ENCODE peak calls at places on chromosome 21, in ten cellular contexts. One of them, this sample, is unnamed.
A peak's percentile ranks its signal among the peaks of the same experiment; 100 is the strongest.

GRCh38 chr21:44903054-44903685 is 17.5 kb downstream of the ITGB2 start:
- DNase-seq in K562: no peak
- DNase-seq in PC-3: no peak
- DNase-seq in AG10803: no peak
- DNase-seq in fibroblast of lung: no peak
- DNase-seq in prostate gland: no peak
- DNase-seq in PC-9: no peak
- DNase-seq in A549: no peak
- DNase-seq in progenitor cell of endocrine pancreas: no peak
- DNase-seq in epithelial cell of esophagus: no peak
- DNase-seq in this sample: no peak

GRCh38 chr21:44867999-44868700 is 5.3 kb downstream of the PTTG1IP start:
- DNase-seq in PC-3: no peak
- DNase-seq in fibroblast of lung: no peak
- DNase-seq in K562: no peak
- DNase-seq in A549: no peak
- DNase-seq in PC-9: no peak
- DNase-seq in progenitor cell of endocrine pancreas: no peak
- DNase-seq in AG10803: no peak
- DNase-seq in epithelial cell of esophagus: no peak
- DNase-seq in prostate gland: no peak
- DNase-seq in this sample: peak; percentile 73

GRCh38 chr21:43864313-43864805 is 664 bp upstream of the AGPAT3 start:
- DNase-seq in AG10803: peak; percentile 45
- DNase-seq in K562: peak; percentile 73
- DNase-seq in epithelial cell of esophagus: peak; percentile 56
- DNase-seq in progenitor cell of endocrine pancreas: peak; percentile 47
- DNase-seq in fibroblast of lung: peak; percentile 21
- DNase-seq in A549: peak; percentile 48
- DNase-seq in PC-3: peak; percentile 74
- DNase-seq in PC-9: peak; percentile 52
- DNase-seq in prostate gland: peak; percentile 49
- DNase-seq in this sample: peak; percentile 51

GRCh38 chr21:21921410-21922232 is 923.4 kb downstream of the NCAM2 start:
- DNase-seq in progenitor cell of endocrine pancreas: no peak
- DNase-seq in K562: peak; percentile 10
- DNase-seq in A549: peak; percentile 3
- DNase-seq in AG10803: peak; percentile 25
- DNase-seq in fibroblast of lung: peak; percentile 28
- DNase-seq in prostate gland: no peak
- DNase-seq in PC-3: peak; percentile 65
- DNase-seq in PC-9: no peak
- DNase-seq in epithelial cell of esophagus: peak; percentile 17
- DNase-seq in this sample: peak; percentile 1

GRCh38 chr21:26849428-26850115 is 4.4 kb upstream of the ADAMTS1 start:
- DNase-seq in A549: peak; percentile 48
- DNase-seq in AG10803: peak; percentile 77
- DNase-seq in epithelial cell of esophagus: peak; percentile 67
- DNase-seq in fibroblast of lung: peak; percentile 52
- DNase-seq in prostate gland: no peak
- DNase-seq in K562: peak; percentile 39
- DNase-seq in PC-3: peak; percentile 74
- DNase-seq in PC-9: no peak
- DNase-seq in progenitor cell of endocrine pancreas: no peak
- DNase-seq in this sample: no peak

GRCh38 chr21:26394341-26394740 is 178.7 kb downstream of the CYYR1 start:
- DNase-seq in PC-9: no peak
- DNase-seq in AG10803: no peak
- DNase-seq in epithelial cell of esophagus: peak; percentile 61
- DNase-seq in K562: no peak
- DNase-seq in PC-3: no peak
- DNase-seq in progenitor cell of endocrine pancreas: no peak
- DNase-seq in fibroblast of lung: peak; percentile 55
- DNase-seq in A549: no peak
- DNase-seq in prostate gland: no peak
- DNase-seq in this sample: no peak

GRCh38 chr21:42868196-42868595 is 11.1 kb downstream of the WDR4 start:
- DNase-seq in PC-9: no peak
- DNase-seq in fibroblast of lung: no peak
- DNase-seq in A549: no peak
- DNase-seq in progenitor cell of endocrine pancreas: no peak
- DNase-seq in K562: peak; percentile 13
- DNase-seq in PC-3: no peak
- DNase-seq in epithelial cell of esophagus: no peak
- DNase-seq in AG10803: no peak
- DNase-seq in prostate gland: no peak
- DNase-seq in this sample: no peak

GRCh38 chr21:26124421-26124833 is 46.1 kb downstream of the APP start:
- DNase-seq in epithelial cell of esophagus: peak; percentile 68
- DNase-seq in PC-9: peak; percentile 66
- DNase-seq in prostate gland: no peak
- DNase-seq in AG10803: peak; percentile 40
- DNase-seq in PC-3: no peak
- DNase-seq in progenitor cell of endocrine pancreas: no peak
- DNase-seq in K562: no peak
- DNase-seq in fibroblast of lung: peak; percentile 64
- DNase-seq in A549: no peak
- DNase-seq in this sample: no peak

GRCh38 chr21:41361786-41362604 is at the start of gene MX2:
- DNase-seq in AG10803: peak; percentile 92
- DNase-seq in progenitor cell of endocrine pancreas: no peak
- DNase-seq in PC-3: peak; percentile 48
- DNase-seq in K562: no peak
- DNase-seq in A549: no peak
- DNase-seq in prostate gland: no peak
- DNase-seq in PC-9: peak; percentile 80
- DNase-seq in epithelial cell of esophagus: no peak
- DNase-seq in fibroblast of lung: peak; percentile 88
- DNase-seq in this sample: peak; percentile 82

GRCh38 chr21:41359289-41359688 is 2.5 kb upstream of the MX2 start:
- DNase-seq in PC-9: no peak
- DNase-seq in prostate gland: no peak
- DNase-seq in progenitor cell of endocrine pancreas: no peak
- DNase-seq in fibroblast of lung: no peak
- DNase-seq in A549: no peak
- DNase-seq in epithelial cell of esophagus: no peak
- DNase-seq in AG10803: no peak
- DNase-seq in K562: no peak
- DNase-seq in PC-3: no peak
- DNase-seq in this sample: no peak

GRCh38 chr21:41361053-41361785 is 608 bp upstream of the MX2 start:
- DNase-seq in A549: no peak
- DNase-seq in epithelial cell of esophagus: no peak
- DNase-seq in K562: no peak
- DNase-seq in fibroblast of lung: no peak
- DNase-seq in prostate gland: no peak
- DNase-seq in PC-9: no peak
- DNase-seq in AG10803: no peak
- DNase-seq in PC-3: no peak
- DNase-seq in progenitor cell of endocrine pancreas: no peak
- DNase-seq in this sample: no peak

GRCh38 chr21:41358193-41359166 is 3.3 kb upstream of the MX2 start:
- DNase-seq in epithelial cell of esophagus: no peak
- DNase-seq in A549: no peak
- DNase-seq in K562: no peak
- DNase-seq in PC-9: no peak
- DNase-seq in fibroblast of lung: no peak
- DNase-seq in progenitor cell of endocrine pancreas: no peak
- DNase-seq in PC-3: no peak
- DNase-seq in AG10803: no peak
- DNase-seq in prostate gland: no peak
- DNase-seq in this sample: no peak

GRCh38 chr21:41360072-41360821 is 1.6 kb upstream of the MX2 start:
- DNase-seq in prostate gland: peak; percentile 69
- DNase-seq in PC-9: no peak
- DNase-seq in fibroblast of lung: peak; percentile 51
- DNase-seq in A549: no peak
- DNase-seq in K562: no peak
- DNase-seq in progenitor cell of endocrine pancreas: no peak
- DNase-seq in AG10803: peak; percentile 82
- DNase-seq in PC-3: peak; percentile 66
- DNase-seq in epithelial cell of esophagus: no peak
- DNase-seq in this sample: no peak
- TF ChIP-seq CTCF in prostate gland: no peak
- TF ChIP-seq CTCF in PC-9: no peak
- TF ChIP-seq CTCF in fibroblast of lung: no peak
- TF ChIP-seq CTCF in A549: no peak
- TF ChIP-seq CTCF in K562: peak; percentile 35
- TF ChIP-seq CTCF in progenitor cell of endocrine pancreas: peak; percentile 14
- TF ChIP-seq CTCF in AG10803: no peak
- TF ChIP-seq CTCF in PC-3: peak; percentile 69
- TF ChIP-seq CTCF in epithelial cell of esophagus: no peak
- TF ChIP-seq CTCF in this sample: no peak

DNA sequence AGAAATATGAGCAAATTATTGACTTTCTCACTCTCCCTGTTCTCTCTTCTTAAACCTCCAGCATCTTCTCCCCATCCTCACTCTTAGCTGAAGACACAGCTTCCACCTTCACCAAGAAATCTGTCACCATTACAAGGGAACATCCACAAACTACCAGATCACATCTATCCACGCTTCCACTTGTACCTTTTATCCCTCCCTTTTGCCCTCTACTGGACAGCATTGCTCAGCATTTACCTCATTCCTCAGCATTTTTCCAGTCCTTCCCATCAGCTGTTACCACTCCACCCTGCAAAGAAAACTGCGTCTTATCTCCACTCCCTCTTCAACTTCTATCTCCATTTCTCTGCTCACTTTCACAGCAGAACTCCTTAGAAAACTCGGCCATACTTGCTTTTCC is 42.6 kb downstream of the KCNJ6 start:
- DNase-seq in K562: no peak
- DNase-seq in PC-3: peak; percentile 8
- DNase-seq in prostate gland: no peak
- DNase-seq in A549: peak; percentile 7
- DNase-seq in PC-9: no peak
- DNase-seq in epithelial cell of esophagus: no peak
- DNase-seq in progenitor cell of endocrine pancreas: no peak
- DNase-seq in AG10803: no peak
- DNase-seq in fibroblast of lung: peak; percentile 25
- DNase-seq in this sample: no peak
- TF ChIP-seq CTCF in K562: peak; percentile 28
- TF ChIP-seq CTCF in PC-3: peak; percentile 39
- TF ChIP-seq CTCF in prostate gland: no peak
- TF ChIP-seq CTCF in A549: no peak
- TF ChIP-seq CTCF in PC-9: no peak
- TF ChIP-seq CTCF in epithelial cell of esophagus: no peak
- TF ChIP-seq CTCF in progenitor cell of endocrine pancreas: no peak
- TF ChIP-seq CTCF in AG10803: peak; percentile 44
- TF ChIP-seq CTCF in fibroblast of lung: no peak
- TF ChIP-seq CTCF in this sample: no peak

GRCh38 chr21:19986396-19986795 is 1011.8 kb upstream of the NCAM2 start:
- DNase-seq in fibroblast of lung: no peak
- DNase-seq in K562: no peak
- DNase-seq in PC-9: no peak
- DNase-seq in epithelial cell of esophagus: no peak
- DNase-seq in PC-3: no peak
- DNase-seq in prostate gland: no peak
- DNase-seq in A549: no peak
- DNase-seq in AG10803: no peak
- DNase-seq in progenitor cell of endocrine pancreas: no peak
- DNase-seq in this sample: no peak

GRCh38 chr21:19987671-19988070 is 1010.5 kb upstream of the NCAM2 start:
- DNase-seq in epithelial cell of esophagus: no peak
- DNase-seq in prostate gland: no peak
- DNase-seq in PC-3: no peak
- DNase-seq in AG10803: no peak
- DNase-seq in progenitor cell of endocrine pancreas: no peak
- DNase-seq in PC-9: no peak
- DNase-seq in K562: no peak
- DNase-seq in fibroblast of lung: no peak
- DNase-seq in A549: no peak
- DNase-seq in this sample: no peak

DNA sequence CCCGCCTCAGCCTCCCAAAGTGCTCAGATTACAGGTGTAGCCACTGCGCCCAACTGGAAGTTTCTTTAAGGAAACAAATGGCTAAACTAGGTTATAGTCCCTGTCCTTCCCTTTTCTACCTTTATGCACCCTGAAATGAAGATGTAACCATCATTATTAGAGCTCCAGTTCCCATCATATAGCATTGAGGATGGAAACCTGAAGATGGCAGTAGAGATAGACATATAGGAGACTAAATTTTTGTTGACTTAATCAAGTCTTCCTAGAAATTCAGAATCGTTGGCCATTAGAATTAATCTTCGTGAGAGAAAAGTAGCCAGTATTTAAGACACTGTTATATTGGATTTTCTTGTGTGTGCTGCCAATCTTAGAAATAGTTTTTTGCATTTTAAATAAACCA is 1016.3 kb upstream of the NCAM2 start:
- DNase-seq in PC-9: no peak
- DNase-seq in fibroblast of lung: no peak
- DNase-seq in A549: no peak
- DNase-seq in AG10803: no peak
- DNase-seq in epithelial cell of esophagus: no peak
- DNase-seq in progenitor cell of endocrine pancreas: no peak
- DNase-seq in PC-3: peak; percentile 42
- DNase-seq in prostate gland: no peak
- DNase-seq in K562: no peak
- DNase-seq in this sample: no peak
- TF ChIP-seq CTCF in PC-9: no peak
- TF ChIP-seq CTCF in fibroblast of lung: no peak
- TF ChIP-seq CTCF in A549: no peak
- TF ChIP-seq CTCF in AG10803: no peak
- TF ChIP-seq CTCF in epithelial cell of esophagus: no peak
- TF ChIP-seq CTCF in progenitor cell of endocrine pancreas: no peak
- TF ChIP-seq CTCF in PC-3: peak; percentile 48
- TF ChIP-seq CTCF in prostate gland: no peak
- TF ChIP-seq CTCF in K562: no peak
- TF ChIP-seq CTCF in this sample: no peak

GRCh38 chr21:39700318-39700717 is 44.7 kb upstream of the IGSF5 start:
- DNase-seq in AG10803: no peak
- DNase-seq in PC-9: no peak
- DNase-seq in prostate gland: no peak
- DNase-seq in A549: no peak
- DNase-seq in progenitor cell of endocrine pancreas: no peak
- DNase-seq in K562: no peak
- DNase-seq in PC-3: no peak
- DNase-seq in fibroblast of lung: no peak
- DNase-seq in epithelial cell of esophagus: no peak
- DNase-seq in this sample: no peak

GRCh38 chr21:39710866-39711265 is 34.1 kb upstream of the IGSF5 start:
- DNase-seq in K562: no peak
- DNase-seq in epithelial cell of esophagus: no peak
- DNase-seq in prostate gland: no peak
- DNase-seq in AG10803: no peak
- DNase-seq in progenitor cell of endocrine pancreas: no peak
- DNase-seq in fibroblast of lung: no peak
- DNase-seq in PC-9: no peak
- DNase-seq in PC-3: no peak
- DNase-seq in A549: no peak
- DNase-seq in this sample: no peak

GRCh38 chr21:39703578-39703977 is 41.4 kb upstream of the IGSF5 start:
- DNase-seq in prostate gland: no peak
- DNase-seq in progenitor cell of endocrine pancreas: no peak
- DNase-seq in epithelial cell of esophagus: no peak
- DNase-seq in PC-3: no peak
- DNase-seq in K562: no peak
- DNase-seq in fibroblast of lung: no peak
- DNase-seq in PC-9: no peak
- DNase-seq in AG10803: no peak
- DNase-seq in A549: no peak
- DNase-seq in this sample: no peak

GRCh38 chr21:39707316-39707715 is 37.7 kb upstream of the IGSF5 start:
- DNase-seq in epithelial cell of esophagus: no peak
- DNase-seq in prostate gland: no peak
- DNase-seq in K562: no peak
- DNase-seq in progenitor cell of endocrine pancreas: no peak
- DNase-seq in AG10803: no peak
- DNase-seq in PC-9: no peak
- DNase-seq in A549: no peak
- DNase-seq in fibroblast of lung: no peak
- DNase-seq in PC-3: no peak
- DNase-seq in this sample: no peak

GRCh38 chr21:39705849-39706248 is 39.1 kb upstream of the IGSF5 start:
- DNase-seq in prostate gland: no peak
- DNase-seq in fibroblast of lung: no peak
- DNase-seq in progenitor cell of endocrine pancreas: no peak
- DNase-seq in epithelial cell of esophagus: no peak
- DNase-seq in A549: no peak
- DNase-seq in K562: no peak
- DNase-seq in PC-9: no peak
- DNase-seq in AG10803: peak; percentile 27
- DNase-seq in PC-3: peak; percentile 44
- DNase-seq in this sample: no peak
- TF ChIP-seq CTCF in prostate gland: no peak
- TF ChIP-seq CTCF in fibroblast of lung: peak; percentile 9
- TF ChIP-seq CTCF in progenitor cell of endocrine pancreas: no peak
- TF ChIP-seq CTCF in epithelial cell of esophagus: no peak
- TF ChIP-seq CTCF in A549: no peak
- TF ChIP-seq CTCF in K562: no peak
- TF ChIP-seq CTCF in PC-9: no peak
- TF ChIP-seq CTCF in AG10803: peak; percentile 44
- TF ChIP-seq CTCF in PC-3: peak; percentile 60
- TF ChIP-seq CTCF in this sample: no peak